ENCODE peak calls at places on chromosomes 4 and X, in seven cellular contexts. J is WERI-Rb-1, H is testis, O is breast epithelium, R is astrocyte, G is BE2C, W is heart left ventricle. Y is an unnamed sample.

GRCh38 chr4:110119880-110120279 is 78.5 kb downstream of the ELOVL6 start:
- DNase-seq in J (no peak), H (no peak), O (no peak), R (peak), G (no peak), W (no peak), Y (peak)

GRCh38 chrX:16870861-16871584 is 861 bp upstream of the RBBP7 start:
- DNase-seq in J (peak), H (peak), O (no peak), R (no peak), G (peak), W (peak), Y (no peak)

GRCh38 chrX:42943051-42943450 is 165.1 kb upstream of the PPP1R2C start:
- DNase-seq in J (no peak), H (no peak), O (no peak), R (no peak), G (no peak), W (no peak), Y (no peak)

GRCh38 chr4:61520688-61521160 is 320.6 kb downstream of the ADGRL3 start:
- DNase-seq in J (no peak), H (no peak), O (no peak), R (peak), G (no peak), W (no peak), Y (peak)

GRCh38 chr4:931194-931959 is 739 bp downstream of the GAK start:
- DNase-seq in J (no peak), H (no peak), O (no peak), R (peak), G (no peak), W (no peak), Y (peak)

GRCh38 chrX:31653395-31653794 is 581.6 kb upstream of the FTHL17 start:
- DNase-seq in J (no peak), H (no peak), O (no peak), R (no peak), G (no peak), W (no peak), Y (no peak)

GRCh38 chr4:148445071-148445902 is 3.1 kb upstream of the NR3C2 start:
- DNase-seq in J (peak), H (peak), O (peak), R (no peak), G (peak), W (peak), Y (no peak)

GRCh38 chrX:109840585-109840984 is 107.5 kb upstream of the ACSL4 start:
- DNase-seq in J (no peak), H (peak), O (no peak), R (peak), G (no peak), W (peak), Y (peak)

GRCh38 chr4:89838005-89838404 is 1.0 kb upstream of the SNCA start:
- DNase-seq in J (peak), H (no peak), O (no peak), R (no peak), G (no peak), W (no peak), Y (peak)

GRCh38 chr4:15341022-15341732 is 86.7 kb upstream of the C1QTNF7 start:
- DNase-seq in J (peak), H (no peak), O (no peak), R (no peak), G (no peak), W (no peak), Y (no peak)

DNA sequence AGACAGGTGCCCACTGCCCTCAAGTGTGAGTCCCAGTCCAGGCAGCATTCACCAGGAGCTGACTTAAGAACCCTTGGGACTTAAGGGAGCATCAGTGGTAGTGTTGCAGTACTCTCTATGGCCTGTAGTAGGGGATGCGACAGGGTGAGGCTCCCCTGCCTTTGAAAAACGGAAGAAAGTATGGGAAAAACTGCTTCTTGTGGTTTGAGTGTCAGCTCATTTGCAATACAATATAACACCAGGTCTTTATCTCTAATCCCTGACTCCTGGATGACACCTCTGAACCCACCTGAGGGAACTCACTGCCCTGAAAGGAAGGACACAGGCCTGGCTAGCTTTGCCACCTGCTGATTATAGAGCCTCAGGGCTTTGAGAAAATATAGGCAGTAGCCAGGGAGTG is 176.0 kb downstream of the SMARCA1 start:
- DNase-seq in J (no peak), H (no peak), O (no peak), R (no peak), G (no peak), W (no peak), Y (no peak)
- TF ChIP-seq CTCF in J (peak), H (no peak), O (no peak), R (no peak), G (peak), W (no peak), Y (peak)

GRCh38 chrX:13938053-13938765 is 91.5 kb downstream of the GEMIN8 start:
- DNase-seq in J (peak), H (peak), O (no peak), R (no peak), G (peak), W (peak), Y (no peak)
- H3K4me3 ChIP-seq in J (peak), H (peak), O (peak), R (peak), G (peak), W (peak), Y (peak)

DNA sequence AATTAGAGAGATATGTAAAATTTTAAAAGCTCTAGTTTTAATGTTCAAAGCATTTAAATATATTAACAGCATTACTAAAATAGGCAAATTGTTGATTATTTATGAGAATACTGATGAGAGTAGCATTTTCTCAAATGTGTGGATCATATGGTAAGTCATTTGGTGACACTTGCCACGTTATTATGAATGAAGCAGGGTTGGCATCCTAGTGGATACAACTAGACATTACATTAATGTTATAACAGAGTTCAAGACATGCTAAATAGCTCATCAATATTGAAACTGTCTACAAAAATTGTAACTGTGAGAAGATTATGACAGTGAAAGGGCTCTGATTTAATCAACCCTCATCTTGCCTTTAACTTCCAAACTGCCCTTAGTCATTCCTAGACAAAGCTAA is 171.1 kb downstream of the PDGFC start:
- DNase-seq in J (no peak), H (no peak), O (no peak), R (no peak), G (no peak), W (no peak), Y (no peak)
- TF ChIP-seq CTCF in J (no peak), H (no peak), O (no peak), R (peak), G (no peak), W (no peak), Y (no peak)

GRCh38 chr4:153758688-153759406 is 977 bp downstream of the RNF175 start:
- DNase-seq in J (no peak), H (no peak), O (no peak), R (no peak), G (no peak), W (no peak), Y (no peak)
- H3K4me3 ChIP-seq in J (peak), H (no peak), O (peak), R (peak), G (peak), W (peak), Y (peak)

GRCh38 chrX:69179380-69179911 is 14.2 kb upstream of the PJA1 start:
- DNase-seq in J (peak), H (no peak), O (no peak), R (peak), G (peak), W (no peak), Y (no peak)

GRCh38 chrX:69178592-69178991 is 13.3 kb upstream of the PJA1 start:
- DNase-seq in J (no peak), H (no peak), O (no peak), R (no peak), G (no peak), W (no peak), Y (no peak)

GRCh38 chrX:69173906-69174305 is 8.7 kb upstream of the PJA1 start:
- DNase-seq in J (no peak), H (no peak), O (no peak), R (no peak), G (no peak), W (no peak), Y (no peak)

GRCh38 chrX:69182818-69183375 is 17.6 kb upstream of the PJA1 start:
- DNase-seq in J (no peak), H (no peak), O (no peak), R (no peak), G (no peak), W (no peak), Y (no peak)

GRCh38 chrX:69177511-69178162 is 12.4 kb upstream of the PJA1 start:
- DNase-seq in J (no peak), H (no peak), O (no peak), R (no peak), G (no peak), W (no peak), Y (no peak)
- TF ChIP-seq CTCF in J (no peak), H (no peak), O (no peak), R (no peak), G (no peak), W (no peak), Y (no peak)

GRCh38 chrX:71911023-71911730 is 532 bp downstream of the NHSL2 start:
- DNase-seq in J (peak), H (peak), O (no peak), R (no peak), G (peak), W (no peak), Y (no peak)

GRCh38 chrX:71909956-71910355 is 689 bp upstream of the NHSL2 start:
- DNase-seq in J (peak), H (peak), O (no peak), R (no peak), G (no peak), W (peak), Y (peak)

GRCh38 chrX:71911731-71912050 is 1.0 kb downstream of the NHSL2 start:
- DNase-seq in J (no peak), H (peak), O (no peak), R (no peak), G (peak), W (no peak), Y (no peak)

GRCh38 chrX:71912156-71912555 is 1.5 kb downstream of the NHSL2 start:
- DNase-seq in J (no peak), H (no peak), O (no peak), R (no peak), G (no peak), W (no peak), Y (no peak)

GRCh38 chrX:71910526-71911022 is at the start of gene NHSL2:
- DNase-seq in J (peak), H (peak), O (no peak), R (peak), G (peak), W (peak), Y (no peak)
- H3K4me3 ChIP-seq in J (peak), H (peak), O (peak), R (peak), G (peak), W (peak), Y (peak)

DNA sequence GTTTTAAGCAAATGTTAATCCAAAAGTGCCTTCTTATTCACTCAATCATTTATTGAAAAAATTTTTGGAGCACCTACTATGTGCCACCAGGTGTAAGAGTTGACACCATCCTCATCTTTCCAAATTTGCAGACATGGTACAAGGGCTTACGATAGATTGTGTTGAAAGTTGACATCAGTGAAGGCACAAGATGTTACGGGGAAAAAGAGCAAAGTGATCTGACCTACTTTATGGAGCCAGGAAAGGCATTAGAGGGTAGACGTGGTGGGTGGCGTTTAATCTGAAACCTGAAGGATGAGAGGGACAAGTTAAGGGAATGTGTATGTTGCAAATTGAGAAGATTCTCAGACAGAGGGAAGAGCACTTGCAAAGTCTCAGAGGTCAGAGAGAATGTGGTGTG is 167.8 kb upstream of the HAND2 start:
- DNase-seq in J (no peak), H (no peak), O (no peak), R (no peak), G (no peak), W (no peak), Y (no peak)
- TF ChIP-seq CTCF in J (no peak), H (no peak), O (no peak), R (no peak), G (no peak), W (no peak), Y (no peak)

GRCh38 chr4:25252230-25253071 is 18.6 kb downstream of the PI4K2B start:
- DNase-seq in J (no peak), H (no peak), O (no peak), R (no peak), G (no peak), W (no peak), Y (no peak)

DNA sequence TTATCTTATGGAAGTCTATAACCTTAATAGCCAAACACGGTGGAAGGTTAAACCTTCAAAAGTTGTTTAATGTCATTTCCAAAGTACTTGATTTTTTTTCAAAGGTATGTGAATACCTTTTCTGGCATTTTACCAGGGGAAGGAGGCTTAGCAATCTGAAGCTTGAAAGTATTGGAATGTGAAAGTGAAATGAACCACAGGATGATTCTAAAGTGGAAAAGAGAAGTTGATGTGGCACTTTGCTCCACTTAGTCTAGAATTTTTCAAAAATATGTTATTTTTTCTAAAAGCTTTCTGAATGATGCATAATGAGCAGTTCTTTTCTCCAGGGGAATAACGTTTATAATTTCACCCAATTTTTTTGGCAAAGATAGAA is 19.2 kb downstream of the PI4K2B start:
- DNase-seq in J (no peak), H (no peak), O (no peak), R (peak), G (no peak), W (no peak), Y (peak)
- H3K4me3 ChIP-seq in J (no peak), H (no peak), O (no peak), R (no peak), G (no peak), W (no peak), Y (no peak)

Y was measured in choroid plexus epithelial cell.